ENCODE peak calls at places on chromosomes 13 and 19, in four cellular contexts. L is skeletal muscle cell; Z is CD8-positive, alpha-beta memory T cell; S is CD8-positive, alpha-beta T cell. B is an unnamed sample.

GRCh38 chr19:35248310-35249145 is at the start of gene LSR:
- DNase-seq in Z (peak; percentile 67), S (peak; percentile 91), L (no peak), B (peak; percentile 77)

GRCh38 chr13:50320297-50320862 is 305.1 kb downstream of the KCNRG start:
- DNase-seq in L (peak; percentile 35), S (no peak), Z (no peak), B (peak; percentile 72)

GRCh38 chr13:75271851-75272250 is 210.1 kb downstream of the TBC1D4 start:
- DNase-seq in L (no peak), S (no peak), Z (no peak), B (no peak)

GRCh38 chr19:3353493-3353892 is 12.9 kb upstream of the NFIC start:
- DNase-seq in L (no peak), Z (no peak), S (no peak), B (no peak)

GRCh38 chr19:35043906-35044305 is 2.4 kb downstream of the HPN start:
- DNase-seq in S (no peak), Z (no peak), L (no peak), B (no peak)

GRCh38 chr19:3479819-3480215 is 508 bp downstream of the SMIM24 start:
- DNase-seq in Z (peak; percentile 28), S (no peak), L (no peak), B (no peak)

GRCh38 chr13:69287050-69287698 is 820.5 kb upstream of the ATXN8OS start:
- DNase-seq in S (no peak), L (no peak), Z (no peak), B (no peak)

GRCh38 chr13:46160474-46161066 is 21.4 kb downstream of the LCP1 start:
- DNase-seq in S (no peak), L (no peak), Z (peak; percentile 25), B (peak; percentile 56)

GRCh38 chr13:26619321-26619720 is 61.8 kb downstream of the WASF3 start:
- DNase-seq in S (no peak), L (peak; percentile 45), Z (no peak), B (peak; percentile 49)

GRCh38 chr13:80010846-80011245 is 330.1 kb downstream of the SPRY2 start:
- DNase-seq in L (no peak), S (no peak), Z (no peak), B (no peak)

GRCh38 chr13:70568571-70568970 is 460.3 kb upstream of the KLHL1 start:
- DNase-seq in Z (no peak), L (peak; percentile 11), S (no peak), B (peak; percentile 55)

GRCh38 chr13:95660981-95661581 is 15.9 kb upstream of the DNAJC3 start:
- DNase-seq in Z (no peak), L (no peak), S (no peak), B (peak; percentile 54)

GRCh38 chr13:109778102-109778542 is 8.3 kb downstream of the IRS2 start:
- DNase-seq in L (no peak), S (no peak), Z (no peak), B (peak; percentile 90)

DNA sequence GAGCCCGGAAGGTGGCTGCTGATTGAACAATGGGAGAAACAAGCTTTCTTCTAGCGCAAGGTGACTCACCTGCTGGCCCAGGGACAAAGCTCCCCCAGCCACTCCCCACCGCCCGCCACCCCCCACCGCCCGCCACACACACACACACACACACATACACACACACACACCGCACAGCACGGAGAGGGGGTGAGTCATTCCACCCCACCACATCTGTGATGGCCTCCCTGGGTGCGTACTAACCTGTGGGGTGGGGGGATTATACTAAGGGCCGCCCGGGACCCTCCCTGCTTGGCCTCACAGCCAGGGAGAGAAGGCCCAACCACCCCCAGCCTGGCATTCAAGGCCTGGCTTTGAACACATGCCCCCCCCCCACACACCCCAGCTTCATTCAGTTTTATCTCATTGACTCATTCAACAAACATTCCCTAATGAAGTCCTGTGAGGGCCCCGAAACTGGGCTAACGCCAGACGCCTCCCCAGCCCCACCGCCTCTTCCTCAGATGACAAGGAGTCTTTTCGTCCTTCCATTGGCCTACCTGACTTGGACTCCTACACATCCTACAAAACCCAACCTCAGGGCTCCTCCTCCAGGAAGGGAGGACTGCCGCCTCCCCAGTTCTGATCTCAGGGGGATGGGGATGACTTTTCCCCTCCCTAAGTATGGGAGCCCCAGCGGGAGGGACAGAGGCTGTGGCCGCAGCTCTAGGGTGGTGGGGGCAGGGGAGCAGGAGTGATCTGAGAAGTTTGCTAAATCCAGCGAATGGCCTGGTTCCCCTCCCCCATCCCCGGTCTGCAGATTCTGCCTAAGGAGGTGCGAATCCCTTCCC is 5.8 kb upstream of the ONECUT3 start:
- DNase-seq in Z (no peak), S (no peak), L (peak; percentile 20), B (peak; percentile 96)
- H3K4me3 ChIP-seq in Z (no peak overlapping the region), S (no peak overlapping the region), L (no peak overlapping the region), B (peak overlapping the region; percentile 48)

GRCh38 chr19:42410371-42410770 is 16.8 kb downstream of the LIPE start:
- DNase-seq in L (no peak), S (no peak), Z (no peak), B (no peak)
- H3K4me3 ChIP-seq in L (no peak overlapping the region), S (no peak overlapping the region), Z (no peak overlapping the region), B (no peak overlapping the region)

GRCh38 chr19:38253788-38254187 is 2.4 kb downstream of the PPP1R14A start:
- DNase-seq in S (no peak), Z (no peak), L (no peak), B (no peak)
- H3K4me3 ChIP-seq in S (no peak overlapping the region), Z (no peak overlapping the region), L (no peak overlapping the region), B (no peak overlapping the region)

GRCh38 chr19:39248806-39249205 is at the start of gene IFNL4:
- DNase-seq in L (no peak), Z (no peak), S (no peak), B (no peak)
- H3K4me3 ChIP-seq in L (no peak within 1 kb of the TSS), Z (no peak within 1 kb of the TSS), S (no peak within 1 kb of the TSS), B (no peak within 1 kb of the TSS)

DNA sequence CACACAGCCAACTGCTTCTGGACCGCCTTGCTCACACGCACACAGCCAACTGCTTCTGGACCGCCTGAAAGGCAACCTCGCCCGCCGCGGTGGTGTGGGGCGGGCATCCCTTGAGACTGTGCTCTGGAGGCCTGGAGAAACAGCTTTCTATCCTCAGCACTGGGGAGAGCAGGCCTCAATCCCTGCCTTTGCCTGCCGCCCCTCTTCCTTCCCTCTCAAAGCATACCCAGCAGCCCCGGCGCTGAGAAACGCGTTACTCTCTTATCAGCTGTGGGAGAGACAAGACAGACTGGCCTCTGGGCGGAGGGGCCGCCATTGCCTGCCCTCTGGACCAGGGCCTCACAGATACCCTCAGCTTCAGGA is 2.9 kb downstream of the LIPE start:
- DNase-seq in S (no peak), L (no peak), Z (no peak), B (no peak)
- H3K4me3 ChIP-seq in S (peak overlapping the region; percentile 78), L (peak overlapping the region; percentile 65), Z (peak overlapping the region; percentile 82), B (no peak overlapping the region)

GRCh38 chr13:32737111-32737571 is 150.9 kb downstream of the PDS5B start:
- DNase-seq in S (no peak), L (no peak), Z (no peak), B (no peak)

GRCh38 chr13:32735859-32736258 is 149.6 kb downstream of the PDS5B start:
- DNase-seq in Z (no peak), L (no peak), S (no peak), B (no peak)

GRCh38 chr13:32734511-32734910 is 148.3 kb downstream of the PDS5B start:
- DNase-seq in L (peak; percentile 78), S (no peak), Z (no peak), B (peak; percentile 94)

GRCh38 chr13:32736648-32737047 is 150.4 kb downstream of the PDS5B start:
- DNase-seq in Z (no peak), L (no peak), S (no peak), B (no peak)

DNA sequence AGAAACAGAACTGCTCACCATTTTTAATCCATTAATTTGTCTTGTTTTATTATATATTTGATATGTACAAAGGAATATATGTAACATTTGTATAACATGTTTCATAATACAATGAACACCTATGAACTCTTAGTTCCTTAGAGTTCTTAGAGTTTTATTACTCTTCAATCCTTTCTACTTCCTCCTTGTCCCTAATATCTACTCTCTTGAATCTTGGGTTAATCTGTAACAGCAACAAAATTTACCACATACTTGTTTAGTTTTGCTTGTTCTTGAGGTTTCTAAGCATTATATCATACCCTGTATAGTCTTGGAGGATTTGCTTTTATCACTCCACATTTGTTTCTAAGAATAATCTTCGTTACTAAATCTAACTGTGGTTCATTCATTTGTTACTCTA is 151.4 kb downstream of the PDS5B start:
- DNase-seq in Z (no peak), L (no peak), S (no peak), B (no peak)
- H3K4me3 ChIP-seq in Z (peak overlapping the region; percentile 46), L (no peak overlapping the region), S (peak overlapping the region; percentile 48), B (no peak overlapping the region)

GRCh38 chr19:43779820-43780219 is 953 bp downstream of the KCNN4 start:
- DNase-seq in Z (no peak), L (no peak), S (no peak), B (no peak)
- H3K4me3 ChIP-seq in Z (peak overlapping the region; percentile 65), L (no peak overlapping the region), S (peak overlapping the region; percentile 49), B (no peak overlapping the region)

DNA sequence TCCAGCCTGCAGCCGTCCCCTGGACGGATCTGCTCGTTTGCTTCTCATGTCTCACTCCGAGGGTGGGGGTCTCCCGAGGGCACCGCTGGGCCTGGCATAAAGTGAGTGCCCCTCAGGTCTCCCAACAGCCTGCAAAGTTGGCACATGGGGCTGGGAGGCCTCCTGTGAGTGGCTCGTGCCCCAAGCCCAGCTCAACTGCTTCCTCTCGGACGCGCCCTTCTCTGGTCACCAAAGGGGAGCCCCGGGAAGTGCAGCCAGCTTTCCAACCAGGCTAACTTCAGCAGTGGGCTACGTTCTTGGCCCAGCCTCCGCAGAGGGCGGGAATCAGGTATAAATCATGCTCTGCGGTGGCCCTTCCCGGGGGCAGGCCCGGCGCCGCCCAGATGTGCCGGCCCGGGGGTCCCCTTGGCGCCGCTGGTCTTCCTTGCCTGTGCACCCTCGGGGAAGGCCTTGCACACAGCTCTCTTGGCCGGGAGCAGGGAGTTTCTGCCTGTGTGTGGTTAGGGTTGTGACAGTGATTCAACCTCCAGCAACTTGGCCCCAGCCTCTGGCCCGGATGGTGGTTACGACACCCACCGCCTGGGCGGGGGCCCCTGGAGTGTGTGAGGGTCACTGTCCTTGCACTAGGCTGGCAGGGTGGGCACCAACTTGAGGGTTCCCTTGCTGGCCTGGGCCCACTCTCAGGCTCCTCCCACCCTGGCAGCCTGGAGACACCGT is 20.7 kb downstream of the CEBPG start:
- DNase-seq in S (no peak), L (peak; percentile 37), Z (no peak), B (peak; percentile 41)
- H3K4me3 ChIP-seq in S (no peak overlapping the region), L (no peak overlapping the region), Z (no peak overlapping the region), B (no peak overlapping the region)

DNA sequence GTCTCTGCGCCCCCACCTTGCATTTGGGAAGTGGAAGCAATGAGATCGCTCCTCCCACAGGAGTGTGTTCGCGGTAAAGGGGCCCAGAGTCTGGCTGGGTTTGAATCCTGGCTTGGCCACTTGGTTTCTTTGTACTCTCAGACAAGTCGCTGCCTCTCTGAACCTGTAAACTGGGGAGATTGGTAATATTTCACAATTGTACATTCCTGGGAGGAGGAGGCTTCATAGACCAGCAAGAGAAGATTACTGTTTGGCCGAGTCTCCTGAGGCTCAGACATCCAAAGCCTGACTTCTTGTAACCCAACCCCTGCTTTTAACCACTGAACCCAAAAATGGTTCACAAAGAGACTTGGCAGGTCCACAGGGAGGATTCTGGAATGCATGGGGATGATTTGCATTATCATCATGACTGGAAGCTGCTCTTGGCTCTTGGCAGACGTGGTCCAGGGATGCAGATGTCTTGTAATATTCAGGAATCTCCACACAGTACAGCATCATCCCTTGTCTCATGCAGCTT is 13.6 kb upstream of the STRN4 start:
- DNase-seq in S (no peak), L (peak; percentile 98), Z (no peak), B (peak; percentile 66)
- H3K4me3 ChIP-seq in S (no peak overlapping the region), L (no peak overlapping the region), Z (no peak overlapping the region), B (no peak overlapping the region)

GRCh38 chr13:30429235-30429634 is 6.9 kb downstream of the UBE2L5 start:
- DNase-seq in S (no peak), Z (no peak), L (no peak), B (no peak)

GRCh38 chr13:30431269-30431950 is 9.1 kb downstream of the UBE2L5 start:
- DNase-seq in Z (no peak), L (no peak), S (no peak), B (peak; percentile 92)

GRCh38 chr13:30429721-30430694 is 7.7 kb downstream of the UBE2L5 start:
- DNase-seq in L (peak; percentile 83), S (no peak), Z (no peak), B (peak; percentile 94)
- H3K4me3 ChIP-seq in L (no peak overlapping the region), S (no peak overlapping the region), Z (no peak overlapping the region), B (no peak overlapping the region)